ENCODE peak calls at places on chromosomes 4 and X, in nine cellular contexts. T, F, Y, V, E, U, P, I and K are unnamed samples.
A peak's percentile ranks its signal among the peaks of the same experiment; 100 is the strongest.

GRCh38 chr4:83516042-83516772 is 19.7 kb upstream of the GPAT3 start:
- DNase-seq in T (peak; percentile 95), F (peak; percentile 69), Y (peak; percentile 63), V (no peak), E (peak; percentile 83), U (no peak), P (no peak), I (peak; percentile 48), K (no peak)

GRCh38 chr4:89296399-89296798 is 11.2 kb downstream of the GPRIN3 start:
- DNase-seq in T (no peak), F (no peak), Y (no peak), V (no peak), E (no peak), U (no peak), P (no peak), I (no peak), K (no peak)

GRCh38 chrX:15816453-15816838 is 26.2 kb downstream of the ZRSR2 start:
- DNase-seq in T (no peak), F (no peak), Y (no peak), V (no peak), E (no peak), U (no peak), P (no peak), I (no peak), K (no peak)

GRCh38 chr4:143559757-143560147 is 46.2 kb downstream of the SMARCA5 start:
- DNase-seq in T (no peak), F (no peak), Y (no peak), V (no peak), E (no peak), U (no peak), P (peak; percentile 20), I (no peak), K (no peak)

GRCh38 chrX:120309873-120310730 is 1.2 kb downstream of the TMEM255A start:
- DNase-seq in T (peak; percentile 54), F (no peak), Y (no peak), V (peak; percentile 31), E (peak; percentile 19), U (peak; percentile 67), P (no peak), I (peak; percentile 18), K (no peak)

GRCh38 chr4:26441110-26441509 is 49.2 kb downstream of the CCKAR start:
- DNase-seq in T (peak; percentile 69), F (no peak), Y (peak; percentile 39), V (no peak), E (peak; percentile 73), U (no peak), P (no peak), I (peak; percentile 24), K (no peak)

GRCh38 chr4:143026459-143027170 is 158.1 kb upstream of the USP38 start:
- DNase-seq in T (peak; percentile 12), F (no peak), Y (no peak), V (no peak), E (peak; percentile 18), U (no peak), P (no peak), I (no peak), K (no peak)

GRCh38 chr4:177519481-177520270 is 77.4 kb upstream of the AGA start:
- DNase-seq in T (no peak), F (no peak), Y (no peak), V (no peak), E (peak; percentile 1), U (no peak), P (no peak), I (peak; percentile 51), K (no peak)

GRCh38 chrX:40449956-40450701 is 130.6 kb upstream of the ATP6AP2 start:
- DNase-seq in T (no peak), F (no peak), Y (no peak), V (no peak), E (no peak), U (no peak), P (no peak), I (no peak), K (no peak)

GRCh38 chr4:125526420-125526819 is 211.7 kb downstream of the FAT4 start:
- DNase-seq in T (no peak), F (no peak), Y (no peak), V (no peak), E (no peak), U (no peak), P (no peak), I (no peak), K (no peak)

GRCh38 chr4:106201373-106201772 is 114.6 kb downstream of the TBCK start:
- DNase-seq in T (peak; percentile 6), F (no peak), Y (peak; percentile 22), V (no peak), E (peak; percentile 17), U (peak; percentile 2), P (no peak), I (peak; percentile 70), K (peak; percentile 1)

GRCh38 chrX:69366183-69366582 is 137.9 kb upstream of the NALF2 start:
- DNase-seq in T (no peak), F (no peak), Y (no peak), V (no peak), E (no peak), U (no peak), P (no peak), I (no peak), K (no peak)

GRCh38 chrX:40434947-40435346 is 145.8 kb upstream of the ATP6AP2 start:
- DNase-seq in T (peak; percentile 49), F (no peak), Y (peak; percentile 25), V (peak; percentile 27), E (peak; percentile 39), U (peak; percentile 48), P (no peak), I (no peak), K (no peak)

GRCh38 chr4:156781852-156782251 is 189.7 kb downstream of the PDGFC start:
- DNase-seq in T (peak; percentile 81), F (no peak), Y (peak; percentile 42), V (no peak), E (peak; percentile 47), U (no peak), P (no peak), I (no peak), K (peak; percentile 15)